ENCODE peak calls at places on chromosomes 16 and 17, in eight cellular contexts. One of them, this sample, is unnamed.

GRCh38 chr16:49640606-49641005 is 215.3 kb downstream of the ZNF423 start:
- DNase-seq in heart right ventricle: no peak
- DNase-seq in HCT116: no peak
- DNase-seq in thoracic aorta: no peak
- DNase-seq in neural progenitor cell: no peak
- DNase-seq in transverse colon: no peak
- DNase-seq in astrocyte of the spinal cord: peak
- DNase-seq in fibroblast of lung: peak
- DNase-seq in this sample: peak

GRCh38 chr16:53022374-53022773 is 30.3 kb downstream of the CHD9NB start:
- DNase-seq in transverse colon: peak
- DNase-seq in heart right ventricle: peak
- DNase-seq in thoracic aorta: no peak
- DNase-seq in neural progenitor cell: peak
- DNase-seq in astrocyte of the spinal cord: peak
- DNase-seq in fibroblast of lung: peak
- DNase-seq in HCT116: peak
- DNase-seq in this sample: no peak

GRCh38 chr17:76598004-76598439 is 12.4 kb upstream of the ST6GALNAC2 start:
- DNase-seq in HCT116: no peak
- DNase-seq in transverse colon: no peak
- DNase-seq in astrocyte of the spinal cord: no peak
- DNase-seq in neural progenitor cell: no peak
- DNase-seq in fibroblast of lung: no peak
- DNase-seq in heart right ventricle: no peak
- DNase-seq in thoracic aorta: no peak
- DNase-seq in this sample: no peak

GRCh38 chr17:9893606-9894005 is 11.5 kb downstream of the RCVRN start:
- DNase-seq in thoracic aorta: no peak
- DNase-seq in neural progenitor cell: no peak
- DNase-seq in heart right ventricle: no peak
- DNase-seq in HCT116: no peak
- DNase-seq in astrocyte of the spinal cord: peak
- DNase-seq in transverse colon: no peak
- DNase-seq in fibroblast of lung: peak
- DNase-seq in this sample: no peak

GRCh38 chr16:314351-314750 is 31.4 kb downstream of the PDIA2 start:
- DNase-seq in HCT116: no peak
- DNase-seq in neural progenitor cell: no peak
- DNase-seq in transverse colon: no peak
- DNase-seq in thoracic aorta: no peak
- DNase-seq in astrocyte of the spinal cord: no peak
- DNase-seq in fibroblast of lung: no peak
- DNase-seq in heart right ventricle: no peak
- DNase-seq in this sample: no peak

GRCh38 chr16:78230832-78231231 is 131.4 kb downstream of the WWOX start:
- DNase-seq in fibroblast of lung: peak
- DNase-seq in heart right ventricle: no peak
- DNase-seq in neural progenitor cell: no peak
- DNase-seq in HCT116: no peak
- DNase-seq in astrocyte of the spinal cord: peak
- DNase-seq in transverse colon: peak
- DNase-seq in thoracic aorta: no peak
- DNase-seq in this sample: no peak

GRCh38 chr16:65875362-65876199 is 490.9 kb upstream of the CDH5 start:
- DNase-seq in HCT116: no peak
- DNase-seq in thoracic aorta: no peak
- DNase-seq in transverse colon: no peak
- DNase-seq in fibroblast of lung: peak
- DNase-seq in neural progenitor cell: peak
- DNase-seq in heart right ventricle: no peak
- DNase-seq in astrocyte of the spinal cord: no peak
- DNase-seq in this sample: no peak

GRCh38 chr16:49596699-49597291 is 223.2 kb downstream of the C16orf78 start:
- DNase-seq in neural progenitor cell: no peak
- DNase-seq in HCT116: no peak
- DNase-seq in transverse colon: no peak
- DNase-seq in heart right ventricle: no peak
- DNase-seq in thoracic aorta: no peak
- DNase-seq in astrocyte of the spinal cord: peak
- DNase-seq in fibroblast of lung: no peak
- DNase-seq in this sample: peak

GRCh38 chr17:60601443-60602384 is 1.7 kb downstream of the PPM1D start:
- DNase-seq in transverse colon: peak
- DNase-seq in neural progenitor cell: peak
- DNase-seq in heart right ventricle: peak
- DNase-seq in fibroblast of lung: peak
- DNase-seq in HCT116: peak
- DNase-seq in thoracic aorta: no peak
- DNase-seq in astrocyte of the spinal cord: peak
- DNase-seq in this sample: no peak

GRCh38 chr17:70169707-70170597 is 620 bp downstream of the KCNJ2 start:
- DNase-seq in transverse colon: no peak
- DNase-seq in thoracic aorta: no peak
- DNase-seq in HCT116: no peak
- DNase-seq in heart right ventricle: no peak
- DNase-seq in neural progenitor cell: no peak
- DNase-seq in astrocyte of the spinal cord: peak
- DNase-seq in fibroblast of lung: peak
- DNase-seq in this sample: peak

GRCh38 chr17:17205368-17206148 is 575 bp downstream of the PLD6 start:
- DNase-seq in heart right ventricle: peak
- DNase-seq in neural progenitor cell: no peak
- DNase-seq in astrocyte of the spinal cord: peak
- DNase-seq in transverse colon: peak
- DNase-seq in HCT116: peak
- DNase-seq in fibroblast of lung: peak
- DNase-seq in thoracic aorta: no peak
- DNase-seq in this sample: peak

GRCh38 chr17:29376667-29377268 is 13.4 kb upstream of the TAOK1 start:
- DNase-seq in transverse colon: no peak
- DNase-seq in fibroblast of lung: peak
- DNase-seq in thoracic aorta: no peak
- DNase-seq in heart right ventricle: peak
- DNase-seq in astrocyte of the spinal cord: peak
- DNase-seq in neural progenitor cell: peak
- DNase-seq in HCT116: no peak
- DNase-seq in this sample: no peak

GRCh38 chr16:21598676-21599157 is 660 bp upstream of the METTL9 start:
- DNase-seq in transverse colon: peak
- DNase-seq in HCT116: no peak
- DNase-seq in astrocyte of the spinal cord: peak
- DNase-seq in neural progenitor cell: no peak
- DNase-seq in heart right ventricle: no peak
- DNase-seq in fibroblast of lung: no peak
- DNase-seq in thoracic aorta: no peak
- DNase-seq in this sample: no peak

GRCh38 chr16:27242398-27242797 is 26.2 kb downstream of the NSMCE1 start:
- DNase-seq in neural progenitor cell: no peak
- DNase-seq in heart right ventricle: no peak
- DNase-seq in thoracic aorta: no peak
- DNase-seq in astrocyte of the spinal cord: no peak
- DNase-seq in HCT116: no peak
- DNase-seq in transverse colon: no peak
- DNase-seq in fibroblast of lung: no peak
- DNase-seq in this sample: no peak

GRCh38 chr17:72171703-72172670 is 51.2 kb downstream of the SOX9 start:
- DNase-seq in astrocyte of the spinal cord: no peak
- DNase-seq in thoracic aorta: no peak
- DNase-seq in heart right ventricle: no peak
- DNase-seq in transverse colon: no peak
- DNase-seq in fibroblast of lung: no peak
- DNase-seq in HCT116: no peak
- DNase-seq in neural progenitor cell: no peak
- DNase-seq in this sample: no peak

GRCh38 chr16:66692341-66692740 is 4.2 kb downstream of the CMTM4 start:
- DNase-seq in heart right ventricle: no peak
- DNase-seq in astrocyte of the spinal cord: no peak
- DNase-seq in transverse colon: no peak
- DNase-seq in fibroblast of lung: no peak
- DNase-seq in thoracic aorta: no peak
- DNase-seq in neural progenitor cell: no peak
- DNase-seq in HCT116: no peak
- DNase-seq in this sample: no peak

GRCh38 chr17:28457890-28458289 is 15.6 kb upstream of the SLC13A2 start:
- DNase-seq in HCT116: no peak
- DNase-seq in thoracic aorta: no peak
- DNase-seq in heart right ventricle: no peak
- DNase-seq in transverse colon: no peak
- DNase-seq in neural progenitor cell: no peak
- DNase-seq in astrocyte of the spinal cord: no peak
- DNase-seq in fibroblast of lung: no peak
- DNase-seq in this sample: no peak

GRCh38 chr16:83878838-83879237 is 20.1 kb upstream of the MLYCD start:
- DNase-seq in neural progenitor cell: peak
- DNase-seq in heart right ventricle: no peak
- DNase-seq in fibroblast of lung: peak
- DNase-seq in thoracic aorta: no peak
- DNase-seq in HCT116: peak
- DNase-seq in transverse colon: no peak
- DNase-seq in astrocyte of the spinal cord: peak
- DNase-seq in this sample: no peak

GRCh38 chr17:48543854-48544355 is 1.0 kb downstream of the HOXB2 start:
- DNase-seq in neural progenitor cell: no peak
- DNase-seq in fibroblast of lung: no peak
- DNase-seq in heart right ventricle: peak
- DNase-seq in thoracic aorta: no peak
- DNase-seq in HCT116: no peak
- DNase-seq in transverse colon: no peak
- DNase-seq in astrocyte of the spinal cord: no peak
- DNase-seq in this sample: no peak

GRCh38 chr17:56678249-56679144 is 85.0 kb downstream of the NOG start:
- DNase-seq in neural progenitor cell: peak
- DNase-seq in astrocyte of the spinal cord: no peak
- DNase-seq in thoracic aorta: no peak
- DNase-seq in fibroblast of lung: no peak
- DNase-seq in HCT116: no peak
- DNase-seq in transverse colon: no peak
- DNase-seq in heart right ventricle: no peak
- DNase-seq in this sample: no peak

GRCh38 chr16:35516971-35517370 is 2057.6 kb downstream of the TP53TG3F start:
- DNase-seq in transverse colon: no peak
- DNase-seq in HCT116: no peak
- DNase-seq in heart right ventricle: no peak
- DNase-seq in neural progenitor cell: no peak
- DNase-seq in fibroblast of lung: no peak
- DNase-seq in thoracic aorta: no peak
- DNase-seq in astrocyte of the spinal cord: no peak
- DNase-seq in this sample: no peak

GRCh38 chr17:13017623-13018462 is at the start of gene ELAC2:
- DNase-seq in heart right ventricle: peak
- DNase-seq in transverse colon: peak
- DNase-seq in HCT116: peak
- DNase-seq in fibroblast of lung: peak
- DNase-seq in neural progenitor cell: peak
- DNase-seq in thoracic aorta: peak
- DNase-seq in astrocyte of the spinal cord: peak
- DNase-seq in this sample: peak
- TF ChIP-seq CTCF in heart right ventricle: peak
- TF ChIP-seq CTCF in transverse colon: peak
- TF ChIP-seq CTCF in HCT116: no peak
- TF ChIP-seq CTCF in fibroblast of lung: no peak
- TF ChIP-seq CTCF in neural progenitor cell: peak
- TF ChIP-seq CTCF in thoracic aorta: peak
- TF ChIP-seq CTCF in astrocyte of the spinal cord: no peak
- TF ChIP-seq CTCF in this sample: peak

GRCh38 chr16:86344586-86344871 is 165.8 kb upstream of the FOXF1 start:
- DNase-seq in transverse colon: no peak
- DNase-seq in astrocyte of the spinal cord: no peak
- DNase-seq in neural progenitor cell: no peak
- DNase-seq in HCT116: no peak
- DNase-seq in thoracic aorta: no peak
- DNase-seq in heart right ventricle: no peak
- DNase-seq in fibroblast of lung: no peak
- DNase-seq in this sample: no peak

GRCh38 chr16:86344881-86345280 is 165.4 kb upstream of the FOXF1 start:
- DNase-seq in thoracic aorta: no peak
- DNase-seq in heart right ventricle: no peak
- DNase-seq in transverse colon: no peak
- DNase-seq in HCT116: no peak
- DNase-seq in neural progenitor cell: no peak
- DNase-seq in fibroblast of lung: no peak
- DNase-seq in astrocyte of the spinal cord: no peak
- DNase-seq in this sample: no peak

GRCh38 chr16:86342161-86342560 is 168.2 kb upstream of the FOXF1 start:
- DNase-seq in fibroblast of lung: no peak
- DNase-seq in neural progenitor cell: no peak
- DNase-seq in heart right ventricle: no peak
- DNase-seq in transverse colon: no peak
- DNase-seq in HCT116: no peak
- DNase-seq in astrocyte of the spinal cord: no peak
- DNase-seq in thoracic aorta: no peak
- DNase-seq in this sample: no peak

GRCh38 chr16:86343733-86344585 is 166.4 kb upstream of the FOXF1 start:
- DNase-seq in thoracic aorta: no peak
- DNase-seq in HCT116: no peak
- DNase-seq in neural progenitor cell: no peak
- DNase-seq in astrocyte of the spinal cord: peak
- DNase-seq in transverse colon: no peak
- DNase-seq in heart right ventricle: no peak
- DNase-seq in fibroblast of lung: peak
- DNase-seq in this sample: no peak

GRCh38 chr16:86343111-86343642 is 167.2 kb upstream of the FOXF1 start:
- DNase-seq in astrocyte of the spinal cord: peak
- DNase-seq in fibroblast of lung: peak
- DNase-seq in heart right ventricle: peak
- DNase-seq in thoracic aorta: peak
- DNase-seq in neural progenitor cell: no peak
- DNase-seq in transverse colon: peak
- DNase-seq in HCT116: no peak
- DNase-seq in this sample: peak
- H3K4me3 ChIP-seq in astrocyte of the spinal cord: no peak
- H3K4me3 ChIP-seq in fibroblast of lung: peak
- H3K4me3 ChIP-seq in heart right ventricle: peak
- H3K4me3 ChIP-seq in thoracic aorta: peak
- H3K4me3 ChIP-seq in neural progenitor cell: no peak
- H3K4me3 ChIP-seq in transverse colon: no peak
- H3K4me3 ChIP-seq in HCT116: no peak
- H3K4me3 ChIP-seq in this sample: no peak

DNA sequence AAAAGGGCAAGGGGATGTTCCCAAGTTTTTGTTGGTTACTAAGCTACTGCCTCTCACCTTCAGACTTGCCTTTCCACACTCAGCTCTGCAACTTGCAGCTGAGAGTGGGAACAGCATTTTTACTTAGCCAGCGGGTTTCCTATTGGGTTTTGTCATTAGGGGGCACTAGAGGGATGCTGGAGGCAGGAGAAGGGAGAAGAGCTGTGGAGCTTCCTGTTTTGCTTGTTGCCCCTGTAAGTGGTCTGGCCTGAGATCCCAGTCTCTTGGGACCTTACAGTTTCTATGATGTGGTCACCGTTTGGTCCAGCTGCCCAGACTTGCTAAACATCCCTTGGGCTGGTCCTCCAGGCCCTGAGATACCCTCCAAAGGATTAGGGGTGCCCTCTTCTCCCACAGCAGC is 209.6 kb upstream of the NLRP1 start:
- DNase-seq in astrocyte of the spinal cord: peak
- DNase-seq in heart right ventricle: no peak
- DNase-seq in transverse colon: no peak
- DNase-seq in neural progenitor cell: peak
- DNase-seq in thoracic aorta: no peak
- DNase-seq in HCT116: no peak
- DNase-seq in fibroblast of lung: no peak
- DNase-seq in this sample: no peak
- TF ChIP-seq CTCF in astrocyte of the spinal cord: peak
- TF ChIP-seq CTCF in heart right ventricle: no peak
- TF ChIP-seq CTCF in transverse colon: no peak
- TF ChIP-seq CTCF in neural progenitor cell: peak
- TF ChIP-seq CTCF in thoracic aorta: no peak
- TF ChIP-seq CTCF in HCT116: peak
- TF ChIP-seq CTCF in fibroblast of lung: peak
- TF ChIP-seq CTCF in this sample: peak

GRCh38 chr17:73613271-73613941 is 30.8 kb downstream of the SDK2 start:
- DNase-seq in heart right ventricle: no peak
- DNase-seq in neural progenitor cell: peak
- DNase-seq in transverse colon: no peak
- DNase-seq in thoracic aorta: no peak
- DNase-seq in fibroblast of lung: no peak
- DNase-seq in HCT116: no peak
- DNase-seq in astrocyte of the spinal cord: no peak
- DNase-seq in this sample: peak
- H3K4me3 ChIP-seq in heart right ventricle: no peak
- H3K4me3 ChIP-seq in neural progenitor cell: peak
- H3K4me3 ChIP-seq in transverse colon: no peak
- H3K4me3 ChIP-seq in thoracic aorta: no peak
- H3K4me3 ChIP-seq in fibroblast of lung: no peak
- H3K4me3 ChIP-seq in HCT116: no peak
- H3K4me3 ChIP-seq in astrocyte of the spinal cord: no peak
- H3K4me3 ChIP-seq in this sample: no peak